ENCODE peak calls at places on chromosomes 5 and 9, in nine cellular contexts. O is astrocyte; N is left colon; I is effector memory CD4-positive, alpha-beta T cell; K is NB4; C is MV-4-11; B is KBM-7; L is NCI-H2107; J is activated naive CD4-positive, alpha-beta T cell treated with anti-CD3 and anti-CD28 coated beads, Interleukin-2, amount 10 ng/mL, durations not matched to agents 7 days and 5 days. M is an unnamed sample.

GRCh38 chr5:124341066-124341943 is 405.1 kb downstream of the ZNF608 start:
- DNase-seq in O (no peak), N (no peak), I (no peak), K (no peak), C (no peak), B (no peak), L (no peak), J (no peak), M (no peak)

GRCh38 chr9:34179528-34180138 is 790 bp downstream of the UBAP1 start:
- DNase-seq in O (no peak), N (peak), I (no peak), K (peak), C (peak), B (peak), L (no peak), J (no peak), M (no peak)

GRCh38 chr9:36993933-36994764 is 39.9 kb downstream of the PAX5 start:
- DNase-seq in O (no peak), N (peak), I (no peak), K (no peak), C (peak), B (no peak), L (no peak), J (no peak), M (no peak)

GRCh38 chr9:91558879-91559278 is 135.2 kb upstream of the NFIL3 start:
- DNase-seq in O (no peak), N (no peak), I (no peak), K (peak), C (no peak), B (no peak), L (no peak), J (no peak), M (no peak)

GRCh38 chr5:179533024-179533423 is 17.3 kb upstream of the RUFY1 start:
- DNase-seq in O (no peak), N (no peak), I (no peak), K (no peak), C (no peak), B (no peak), L (no peak), J (no peak), M (no peak)

GRCh38 chr9:93575706-93576295 is 583 bp upstream of the PHF2 start:
- DNase-seq in O (no peak), N (peak), I (peak), K (peak), C (peak), B (peak), L (no peak), J (peak), M (peak)

GRCh38 chr9:73116030-73116429 is 35.6 kb upstream of the ANXA1 start:
- DNase-seq in O (peak), N (no peak), I (no peak), K (no peak), C (peak), B (no peak), L (no peak), J (no peak), M (no peak)

GRCh38 chr5:111779260-111780254 is 22.6 kb upstream of the NREP start:
- DNase-seq in O (peak), N (no peak), I (no peak), K (no peak), C (peak), B (peak), L (peak), J (no peak), M (no peak)

GRCh38 chr5:52876456-52876855 is 88.7 kb downstream of the ITGA1 start:
- DNase-seq in O (peak), N (no peak), I (no peak), K (no peak), C (no peak), B (no peak), L (no peak), J (no peak), M (no peak)

GRCh38 chr9:106449528-106449927 is 413.4 kb upstream of the ZNF462 start:
- DNase-seq in O (no peak), N (no peak), I (no peak), K (no peak), C (no peak), B (no peak), L (no peak), J (no peak), M (no peak)

GRCh38 chr9:99873531-99873930 is 32.9 kb upstream of the STX17 start:
- DNase-seq in O (peak), N (no peak), I (no peak), K (no peak), C (no peak), B (no peak), L (no peak), J (no peak), M (no peak)

GRCh38 chr5:144141581-144141980 is 28.9 kb downstream of the YIPF5 start:
- DNase-seq in O (no peak), N (no peak), I (no peak), K (no peak), C (no peak), B (no peak), L (no peak), J (no peak), M (no peak)

GRCh38 chr5:131536211-131536826 is 98.7 kb downstream of the RAPGEF6 start:
- DNase-seq in O (peak), N (no peak), I (no peak), K (peak), C (peak), B (peak), L (no peak), J (no peak), M (no peak)

GRCh38 chr9:89548210-89548609 is 50.3 kb upstream of the SEMA4D start:
- DNase-seq in O (no peak), N (no peak), I (no peak), K (no peak), C (no peak), B (no peak), L (no peak), J (no peak), M (no peak)

GRCh38 chr9:113237026-113237425 is 15.7 kb downstream of the SLC31A1 start:
- DNase-seq in O (no peak), N (no peak), I (no peak), K (no peak), C (no peak), B (no peak), L (no peak), J (no peak), M (no peak)

GRCh38 chr9:89328064-89328463 is 9.8 kb downstream of the SECISBP2 start:
- DNase-seq in O (peak), N (no peak), I (no peak), K (no peak), C (no peak), B (no peak), L (no peak), J (no peak), M (no peak)

GRCh38 chr5:180043381-180043780 is 28.2 kb downstream of the RNF130 start:
- DNase-seq in O (peak), N (no peak), I (no peak), K (no peak), C (no peak), B (no peak), L (no peak), J (no peak), M (no peak)

GRCh38 chr5:36950586-36951457 is 74.3 kb downstream of the NIPBL start:
- DNase-seq in O (peak), N (no peak), I (no peak), K (no peak), C (no peak), B (no peak), L (no peak), J (no peak), M (no peak)

GRCh38 chr5:171409164-171410136 is 10.0 kb upstream of the FGF18 start:
- DNase-seq in O (no peak), N (no peak), I (no peak), K (no peak), C (no peak), B (no peak), L (no peak), J (no peak), M (no peak)

GRCh38 chr5:32505718-32506117 is 61.2 kb upstream of the ZFR start:
- DNase-seq in O (peak), N (no peak), I (no peak), K (no peak), C (no peak), B (no peak), L (no peak), J (no peak), M (no peak)

GRCh38 chr5:116396700-116397099 is 177.9 kb downstream of the SEMA6A start:
- DNase-seq in O (no peak), N (no peak), I (no peak), K (no peak), C (no peak), B (no peak), L (no peak), J (no peak), M (no peak)

GRCh38 chr5:156686816-156687215 is 163.3 kb upstream of the PPP1R2B start:
- DNase-seq in O (no peak), N (no peak), I (no peak), K (no peak), C (no peak), B (no peak), L (no peak), J (no peak), M (no peak)

GRCh38 chr9:129412814-129413536 is 207.9 kb downstream of the C9orf50 start:
- DNase-seq in O (peak), N (peak), I (peak), K (peak), C (peak), B (peak), L (peak), J (peak), M (peak)

GRCh38 chr5:53246042-53246836 is 136.7 kb upstream of the MOCS2 start:
- DNase-seq in O (peak), N (no peak), I (no peak), K (no peak), C (peak), B (no peak), L (no peak), J (no peak), M (no peak)

GRCh38 chr9:97602430-97602829 is 30.7 kb downstream of the TSTD2 start:
- DNase-seq in O (no peak), N (no peak), I (no peak), K (no peak), C (no peak), B (no peak), L (no peak), J (no peak), M (no peak)

GRCh38 chr9:2241461-2241874 is 226.3 kb downstream of the SMARCA2 start:
- DNase-seq in O (peak), N (peak), I (no peak), K (peak), C (no peak), B (no peak), L (no peak), J (peak), M (no peak)

GRCh38 chr5:177100714-177101121 is 14.0 kb downstream of the FGFR4 start:
- DNase-seq in O (no peak), N (no peak), I (no peak), K (no peak), C (no peak), B (no peak), L (no peak), J (no peak), M (no peak)